ENCODE peak calls at places on chromosomes 2 and 18, in nine cellular contexts. One of them, this sample, is unnamed.

GRCh38 chr2:174593574-174594203 is 3.9 kb downstream of the WIPF1 start:
- DNase-seq in NCI-H1092 treated with DMSO at 0.1 percent for 48 hours: no peak
- DNase-seq in lung: no peak
- DNase-seq in OCI-LY7: peak; percentile 94
- DNase-seq in KG1: peak; percentile 80
- DNase-seq in PC-3: peak; percentile 40
- DNase-seq in stomach: no peak
- DNase-seq in RPMI8226: peak; percentile 90
- DNase-seq in activated CD8-positive, alpha-beta memory T cell treated with anti-CD3 and anti-CD28 coated beads for 4 hours: peak; percentile 41
- DNase-seq in this sample: peak; percentile 43

GRCh38 chr2:67215214-67215613 is 181.9 kb upstream of the ETAA1 start:
- DNase-seq in NCI-H1092 treated with DMSO at 0.1 percent for 48 hours: no peak
- DNase-seq in activated CD8-positive, alpha-beta memory T cell treated with anti-CD3 and anti-CD28 coated beads for 4 hours: no peak
- DNase-seq in PC-3: peak; percentile 74
- DNase-seq in lung: peak; percentile 48
- DNase-seq in OCI-LY7: no peak
- DNase-seq in KG1: peak; percentile 9
- DNase-seq in stomach: peak; percentile 52
- DNase-seq in RPMI8226: peak; percentile 8
- DNase-seq in this sample: peak; percentile 76

GRCh38 chr2:153393518-153393917 is 85.0 kb downstream of the RPRM start:
- DNase-seq in stomach: no peak
- DNase-seq in PC-3: no peak
- DNase-seq in lung: no peak
- DNase-seq in KG1: no peak
- DNase-seq in RPMI8226: no peak
- DNase-seq in activated CD8-positive, alpha-beta memory T cell treated with anti-CD3 and anti-CD28 coated beads for 4 hours: no peak
- DNase-seq in NCI-H1092 treated with DMSO at 0.1 percent for 48 hours: no peak
- DNase-seq in OCI-LY7: no peak
- DNase-seq in this sample: no peak

GRCh38 chr2:160876029-160876428 is 284.2 kb upstream of the TANK start:
- DNase-seq in activated CD8-positive, alpha-beta memory T cell treated with anti-CD3 and anti-CD28 coated beads for 4 hours: no peak
- DNase-seq in RPMI8226: no peak
- DNase-seq in OCI-LY7: no peak
- DNase-seq in NCI-H1092 treated with DMSO at 0.1 percent for 48 hours: no peak
- DNase-seq in KG1: no peak
- DNase-seq in stomach: no peak
- DNase-seq in PC-3: peak; percentile 21
- DNase-seq in lung: no peak
- DNase-seq in this sample: peak; percentile 29

GRCh38 chr18:46346896-46347630 is 242.9 kb downstream of the HAUS1 start:
- DNase-seq in PC-3: no peak
- DNase-seq in KG1: no peak
- DNase-seq in lung: no peak
- DNase-seq in activated CD8-positive, alpha-beta memory T cell treated with anti-CD3 and anti-CD28 coated beads for 4 hours: no peak
- DNase-seq in OCI-LY7: no peak
- DNase-seq in stomach: no peak
- DNase-seq in NCI-H1092 treated with DMSO at 0.1 percent for 48 hours: no peak
- DNase-seq in RPMI8226: no peak
- DNase-seq in this sample: no peak

GRCh38 chr2:43023791-43024514 is 202.5 kb downstream of the ZFP36L2 start:
- DNase-seq in PC-3: no peak
- DNase-seq in KG1: no peak
- DNase-seq in activated CD8-positive, alpha-beta memory T cell treated with anti-CD3 and anti-CD28 coated beads for 4 hours: no peak
- DNase-seq in lung: no peak
- DNase-seq in OCI-LY7: no peak
- DNase-seq in RPMI8226: no peak
- DNase-seq in NCI-H1092 treated with DMSO at 0.1 percent for 48 hours: no peak
- DNase-seq in stomach: no peak
- DNase-seq in this sample: no peak

GRCh38 chr2:176558574-176559140 is 289.4 kb downstream of the MTX2 start:
- DNase-seq in OCI-LY7: no peak
- DNase-seq in NCI-H1092 treated with DMSO at 0.1 percent for 48 hours: no peak
- DNase-seq in activated CD8-positive, alpha-beta memory T cell treated with anti-CD3 and anti-CD28 coated beads for 4 hours: no peak
- DNase-seq in stomach: no peak
- DNase-seq in PC-3: no peak
- DNase-seq in KG1: no peak
- DNase-seq in lung: no peak
- DNase-seq in RPMI8226: peak; percentile 8
- DNase-seq in this sample: no peak

GRCh38 chr2:178205853-178206516 is 11.7 kb downstream of the OSBPL6 start:
- DNase-seq in PC-3: peak; percentile 68
- DNase-seq in stomach: no peak
- DNase-seq in activated CD8-positive, alpha-beta memory T cell treated with anti-CD3 and anti-CD28 coated beads for 4 hours: no peak
- DNase-seq in lung: no peak
- DNase-seq in RPMI8226: no peak
- DNase-seq in NCI-H1092 treated with DMSO at 0.1 percent for 48 hours: no peak
- DNase-seq in KG1: no peak
- DNase-seq in OCI-LY7: no peak
- DNase-seq in this sample: no peak

GRCh38 chr2:37912056-37912455 is 13.0 kb upstream of the RMDN2 start:
- DNase-seq in NCI-H1092 treated with DMSO at 0.1 percent for 48 hours: no peak
- DNase-seq in lung: no peak
- DNase-seq in OCI-LY7: no peak
- DNase-seq in PC-3: peak; percentile 11
- DNase-seq in KG1: no peak
- DNase-seq in activated CD8-positive, alpha-beta memory T cell treated with anti-CD3 and anti-CD28 coated beads for 4 hours: no peak
- DNase-seq in stomach: no peak
- DNase-seq in RPMI8226: no peak
- DNase-seq in this sample: peak; percentile 33

GRCh38 chr18:9708057-9708881 is at the start of gene RAB31:
- DNase-seq in NCI-H1092 treated with DMSO at 0.1 percent for 48 hours: peak; percentile 8
- DNase-seq in PC-3: peak; percentile 20
- DNase-seq in KG1: no peak
- DNase-seq in OCI-LY7: no peak
- DNase-seq in RPMI8226: no peak
- DNase-seq in stomach: peak; percentile 64
- DNase-seq in activated CD8-positive, alpha-beta memory T cell treated with anti-CD3 and anti-CD28 coated beads for 4 hours: no peak
- DNase-seq in lung: peak; percentile 76
- DNase-seq in this sample: peak; percentile 22